ENCODE peak calls at places on chromosomes 13 and 19, in six cellular contexts. F is WTC11, Q is RWPE1, G is lung, Y is BJ, C is activated B cell treated with CpG ODN at 0.5 μM for 24 hours. J is an unnamed sample.

GRCh38 chr13:93505104-93505952 is 278.7 kb downstream of the GPC6 start:
- DNase-seq in F (no peak), Q (no peak), G (no peak), Y (no peak), C (no peak), J (no peak)

GRCh38 chr19:19778666-19779065 is 42.9 kb downstream of the ZNF506 start:
- DNase-seq in F (no peak), Q (no peak), G (no peak), Y (no peak), C (no peak), J (no peak)

GRCh38 chr13:110617326-110618072 is 2.2 kb downstream of the NAXD start:
- DNase-seq in F (no peak), Q (no peak), G (no peak), Y (no peak), C (no peak), J (no peak)

GRCh38 chr13:112956516-112957294 is 12.3 kb upstream of the MCF2L start:
- DNase-seq in F (no peak), Q (no peak), G (no peak), Y (no peak), C (no peak), J (no peak)

GRCh38 chr19:45676851-45677263 is 8.8 kb downstream of the GIPR start:
- DNase-seq in F (no peak), Q (no peak), G (peak; percentile 33), Y (no peak), C (peak; percentile 26), J (no peak)

GRCh38 chr19:4744451-4745170 is 21.0 kb upstream of the DPP9 start:
- DNase-seq in F (no peak), Q (peak; percentile 74), G (no peak), Y (peak; percentile 70), C (no peak), J (no peak)

GRCh38 chr19:42028304-42029216 is 34.5 kb upstream of the ATP1A3 start:
- DNase-seq in F (peak; percentile 93), Q (no peak), G (no peak), Y (no peak), C (no peak), J (no peak)

GRCh38 chr19:34323433-34324204 is 41.4 kb upstream of the GPI start:
- DNase-seq in F (no peak), Q (no peak), G (no peak), Y (no peak), C (no peak), J (no peak)

GRCh38 chr13:99258210-99258860 is at the start of gene GPR18:
- DNase-seq in F (no peak), Q (no peak), G (no peak), Y (no peak), C (no peak), J (no peak)

GRCh38 chr19:20167020-20167644 is at the start of gene ZNF486:
- DNase-seq in F (peak; percentile 98), Q (peak; percentile 77), G (peak; percentile 94), Y (peak; percentile 74), C (peak; percentile 80), J (peak; percentile 85)

GRCh38 chr19:8147579-8147978 is 1.8 kb downstream of the FBN3 start:
- DNase-seq in F (no peak), Q (no peak), G (peak; percentile 38), Y (no peak), C (no peak), J (no peak)

GRCh38 chr13:27522847-27523246 is 72.5 kb upstream of the MTIF3 start:
- DNase-seq in F (no peak), Q (no peak), G (no peak), Y (no peak), C (no peak), J (no peak)

DNA sequence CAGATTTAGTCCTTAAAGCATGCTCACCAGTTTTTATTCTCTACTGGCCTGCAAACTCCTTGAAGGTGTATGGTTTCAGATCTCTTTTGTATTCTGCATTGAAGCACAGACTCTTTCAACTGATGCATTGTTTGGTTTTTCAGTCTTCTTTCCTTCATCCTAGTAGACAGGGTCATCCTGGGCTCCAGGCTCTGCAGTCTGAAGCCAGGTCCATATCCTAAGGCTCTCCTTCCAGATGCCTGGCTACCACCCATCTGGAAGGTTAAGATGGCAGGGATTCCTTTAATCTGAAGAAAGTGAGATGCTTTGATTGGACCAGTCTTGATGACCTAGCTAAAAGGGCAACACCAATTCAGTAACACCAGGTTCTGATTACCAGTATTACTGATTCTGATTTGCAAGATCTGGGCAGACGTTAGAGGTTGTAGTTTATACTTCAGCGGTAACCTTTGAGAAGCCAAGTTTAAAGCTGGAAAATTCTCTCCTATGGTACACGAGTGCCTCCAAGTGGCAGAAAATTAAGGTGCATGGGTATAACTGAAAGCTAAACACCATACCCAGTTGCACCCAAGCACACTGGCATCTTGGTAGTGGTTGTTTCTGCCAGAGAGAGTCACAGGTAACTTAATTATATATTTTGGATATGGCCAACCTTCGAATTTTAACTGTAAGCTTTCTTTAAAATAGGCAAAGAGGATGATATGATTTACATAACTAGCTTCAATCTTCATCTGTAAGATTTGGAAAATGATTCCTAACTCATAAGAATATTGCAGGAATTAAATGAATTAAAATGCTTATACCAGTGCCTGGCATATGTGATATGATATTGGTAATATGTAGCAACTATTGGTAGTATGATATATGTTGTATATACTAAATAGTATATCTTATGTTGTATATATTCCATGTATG is 1651.9 kb upstream of the MIR17HG start:
- DNase-seq in F (peak; percentile 66), Q (peak; percentile 17), G (peak; percentile 37), Y (no peak), C (no peak), J (peak; percentile 73)
- TF ChIP-seq CTCF in F (peak; percentile 68), Q (peak; percentile 59), G (peak; percentile 26), Y (no peak), C (no peak), J (peak; percentile 69)

DNA sequence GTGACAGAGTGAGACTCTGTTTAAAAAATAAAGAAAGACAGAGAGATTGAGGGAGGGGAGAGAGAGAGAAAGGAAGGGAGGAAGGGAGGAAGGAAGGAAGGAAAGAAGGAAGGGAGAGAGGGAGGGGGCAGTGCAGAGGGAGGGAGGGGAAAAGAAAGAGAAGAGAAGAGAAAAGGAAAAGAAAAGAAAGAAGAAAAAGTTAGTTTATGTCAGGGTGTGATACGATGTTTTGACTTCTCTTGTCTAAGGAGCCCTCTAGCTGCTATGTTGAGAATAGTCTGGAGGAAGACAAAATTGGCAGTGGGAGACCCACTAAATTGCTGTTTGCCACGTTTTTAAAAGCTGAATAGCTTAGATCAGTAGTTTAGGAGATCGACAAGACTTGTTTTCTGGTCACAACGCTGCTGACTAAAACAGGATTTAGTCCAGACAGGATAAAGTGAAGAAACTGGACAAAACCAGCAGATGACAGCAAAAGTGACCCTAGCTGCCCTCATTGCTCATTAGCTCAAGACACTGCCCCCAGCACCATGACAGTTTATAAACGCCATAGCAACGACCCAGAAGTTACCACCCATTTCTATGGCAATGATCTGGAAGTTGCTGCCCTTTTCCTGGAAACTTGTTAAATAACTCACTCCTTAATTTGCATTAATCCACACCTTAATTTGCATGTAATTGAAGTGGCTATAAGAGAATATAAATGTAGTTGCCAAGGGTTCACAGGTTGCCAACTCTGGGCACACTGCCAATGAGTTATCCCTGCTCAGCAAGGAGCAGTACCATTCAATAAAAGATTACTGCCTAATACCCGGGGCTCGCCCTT is 11.1 kb downstream of the TEX101 start:
- DNase-seq in F (no peak), Q (no peak), G (no peak), Y (no peak), C (no peak), J (no peak)
- TF ChIP-seq CTCF in F (no peak), Q (peak; percentile 17), G (no peak), Y (peak; percentile 70), C (no peak), J (no peak)

GRCh38 chr19:53431399-53432087 is at the start of gene ZNF761:
- DNase-seq in F (peak; percentile 99), Q (peak; percentile 89), G (peak; percentile 97), Y (peak; percentile 35), C (peak; percentile 99), J (peak; percentile 99)
- TF ChIP-seq CTCF in F (no peak), Q (no peak), G (no peak), Y (peak; percentile 59), C (no peak), J (peak; percentile 60)

DNA sequence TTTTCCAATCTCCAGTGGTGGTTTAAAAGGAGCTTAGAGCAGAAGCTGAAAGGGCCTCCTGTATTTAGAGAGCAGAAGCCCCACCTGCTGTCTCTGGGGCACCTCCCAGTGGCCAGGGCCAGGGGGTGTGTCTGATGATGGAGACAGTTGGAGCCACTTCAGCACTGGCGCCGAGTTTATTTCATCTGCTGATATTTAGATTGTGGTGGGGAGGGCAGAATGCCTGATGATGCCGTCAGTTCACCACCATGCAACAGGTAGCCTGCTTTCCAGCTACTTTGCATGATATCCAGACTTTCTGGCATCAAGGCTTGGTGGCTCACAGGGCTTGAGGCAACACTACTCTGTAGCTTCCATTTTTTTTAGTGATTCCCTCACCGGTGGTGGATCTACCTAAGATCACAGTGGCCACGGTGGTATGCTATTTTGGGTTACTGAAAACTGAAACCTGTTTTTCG is 371.9 kb downstream of the KCNRG start:
- DNase-seq in F (peak; percentile 66), Q (no peak), G (peak; percentile 64), Y (no peak), C (peak; percentile 28), J (no peak)
- TF ChIP-seq CTCF in F (no peak), Q (no peak), G (no peak), Y (peak; percentile 17), C (no peak), J (no peak)

GRCh38 chr19:44111910-44112463 is 1.2 kb upstream of the ZNF225 start:
- DNase-seq in F (peak; percentile 57), Q (peak; percentile 4), G (no peak), Y (peak; percentile 28), C (no peak), J (no peak)
- TF ChIP-seq CTCF in F (no peak), Q (no peak), G (no peak), Y (no peak), C (no peak), J (no peak)

GRCh38 chr13:75800545-75800944 is 164.4 kb downstream of the LMO7 start:
- DNase-seq in F (no peak), Q (no peak), G (no peak), Y (no peak), C (no peak), J (no peak)
- TF ChIP-seq CTCF in F (no peak), Q (no peak), G (no peak), Y (no peak), C (no peak), J (no peak)

GRCh38 chr13:71255633-71256032 is 611.4 kb downstream of the DACH1 start:
- DNase-seq in F (no peak), Q (no peak), G (no peak), Y (no peak), C (no peak), J (no peak)
- TF ChIP-seq CTCF in F (no peak), Q (no peak), G (no peak), Y (no peak), C (no peak), J (no peak)